ENCODE peak calls at places on chromosome 19, in seven cellular contexts. One of them, this sample, is unnamed.

GRCh38 chr19:7460562-7460966 is 28.3 kb downstream of the PEX11G start:
- DNase-seq in CD4-positive, alpha-beta T cell: no peak
- DNase-seq in colonic mucosa: no peak
- DNase-seq in stomach: no peak
- DNase-seq in HCT116: no peak
- DNase-seq in psoas muscle: no peak
- DNase-seq in CD8-positive, alpha-beta T cell: no peak
- DNase-seq in this sample: no peak

GRCh38 chr19:4007836-4008539 is 452 bp downstream of the PIAS4 start:
- DNase-seq in CD4-positive, alpha-beta T cell: no peak
- DNase-seq in colonic mucosa: peak; percentile 56
- DNase-seq in stomach: no peak
- DNase-seq in HCT116: no peak
- DNase-seq in psoas muscle: no peak
- DNase-seq in CD8-positive, alpha-beta T cell: peak; percentile 38
- DNase-seq in this sample: no peak

GRCh38 chr19:18989316-18989715 is 44.0 kb downstream of the SUGP2 start:
- DNase-seq in CD4-positive, alpha-beta T cell: no peak
- DNase-seq in colonic mucosa: no peak
- DNase-seq in stomach: no peak
- DNase-seq in HCT116: no peak
- DNase-seq in psoas muscle: no peak
- DNase-seq in CD8-positive, alpha-beta T cell: no peak
- DNase-seq in this sample: no peak

GRCh38 chr19:35911790-35912189 is 3.7 kb upstream of the TYROBP start:
- DNase-seq in CD4-positive, alpha-beta T cell: no peak
- DNase-seq in colonic mucosa: no peak
- DNase-seq in stomach: peak; percentile 83
- DNase-seq in HCT116: peak; percentile 38
- DNase-seq in psoas muscle: no peak
- DNase-seq in CD8-positive, alpha-beta T cell: no peak
- DNase-seq in this sample: peak; percentile 82

GRCh38 chr19:10991521-10992081 is 30.8 kb downstream of the SMARCA4 start:
- DNase-seq in CD4-positive, alpha-beta T cell: no peak
- DNase-seq in colonic mucosa: no peak
- DNase-seq in stomach: no peak
- DNase-seq in HCT116: no peak
- DNase-seq in psoas muscle: no peak
- DNase-seq in CD8-positive, alpha-beta T cell: no peak
- DNase-seq in this sample: no peak

GRCh38 chr19:46634656-46635218 is 1.3 kb downstream of the GNG8 start:
- DNase-seq in CD4-positive, alpha-beta T cell: no peak
- DNase-seq in colonic mucosa: no peak
- DNase-seq in stomach: no peak
- DNase-seq in HCT116: no peak
- DNase-seq in psoas muscle: no peak
- DNase-seq in CD8-positive, alpha-beta T cell: no peak
- DNase-seq in this sample: no peak

GRCh38 chr19:51098366-51099069 is 9.7 kb downstream of the CTU1 start:
- DNase-seq in CD4-positive, alpha-beta T cell: peak; percentile 20
- DNase-seq in colonic mucosa: no peak
- DNase-seq in stomach: no peak
- DNase-seq in HCT116: no peak
- DNase-seq in psoas muscle: peak; percentile 37
- DNase-seq in CD8-positive, alpha-beta T cell: peak; percentile 54
- DNase-seq in this sample: peak; percentile 90

GRCh38 chr19:8609210-8610040 is 1.1 kb downstream of the ADAMTS10 start:
- DNase-seq in CD4-positive, alpha-beta T cell: no peak
- DNase-seq in colonic mucosa: peak; percentile 41
- DNase-seq in stomach: peak; percentile 30
- DNase-seq in HCT116: peak; percentile 15
- DNase-seq in psoas muscle: peak; percentile 73
- DNase-seq in CD8-positive, alpha-beta T cell: peak; percentile 36
- DNase-seq in this sample: peak; percentile 82

GRCh38 chr19:926595-927043 is 784 bp downstream of the ARID3A start:
- DNase-seq in CD4-positive, alpha-beta T cell: no peak
- DNase-seq in colonic mucosa: peak; percentile 70
- DNase-seq in stomach: peak; percentile 67
- DNase-seq in HCT116: no peak
- DNase-seq in psoas muscle: peak; percentile 65
- DNase-seq in CD8-positive, alpha-beta T cell: no peak
- DNase-seq in this sample: peak; percentile 79

GRCh38 chr19:31578326-31578725 is 229.1 kb upstream of the TSHZ3 start:
- DNase-seq in CD4-positive, alpha-beta T cell: no peak
- DNase-seq in colonic mucosa: no peak
- DNase-seq in stomach: no peak
- DNase-seq in HCT116: no peak
- DNase-seq in psoas muscle: no peak
- DNase-seq in CD8-positive, alpha-beta T cell: no peak
- DNase-seq in this sample: no peak

DNA sequence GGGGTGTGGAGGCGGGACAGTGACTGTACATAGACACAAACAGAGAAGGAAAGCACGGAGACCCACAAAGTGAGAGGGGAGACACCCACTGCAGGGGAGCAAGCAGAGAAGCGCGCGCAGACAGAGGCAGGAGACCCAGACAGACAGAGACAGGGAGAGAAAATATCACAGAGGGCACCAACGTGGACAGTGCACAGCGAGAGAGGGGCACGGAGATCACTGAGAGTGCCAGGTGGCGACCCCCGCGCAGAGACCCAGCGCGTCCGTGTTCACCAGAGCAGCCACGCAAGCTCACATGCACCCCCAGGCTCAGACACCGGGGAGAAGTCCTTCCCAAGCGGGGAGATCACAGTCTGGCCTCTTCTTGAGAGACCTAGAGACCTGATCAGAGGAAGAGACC is 1.4 kb upstream of the CACNG7 start:
- DNase-seq in CD4-positive, alpha-beta T cell: no peak
- DNase-seq in colonic mucosa: no peak
- DNase-seq in stomach: no peak
- DNase-seq in HCT116: no peak
- DNase-seq in psoas muscle: no peak
- DNase-seq in CD8-positive, alpha-beta T cell: no peak
- DNase-seq in this sample: no peak
- H3K27me3 ChIP-seq in CD4-positive, alpha-beta T cell: peaks cover 68% of the 10 kb centered on the region
- H3K27me3 ChIP-seq in colonic mucosa: peaks cover 34% of the 10 kb centered on the region
- H3K27me3 ChIP-seq in stomach: peaks cover 73% of the 10 kb centered on the region
- H3K27me3 ChIP-seq in HCT116: peaks cover 14% of the 10 kb centered on the region
- H3K27me3 ChIP-seq in psoas muscle: peaks cover 39% of the 10 kb centered on the region
- H3K27me3 ChIP-seq in CD8-positive, alpha-beta T cell: peaks cover 42% of the 10 kb centered on the region
- H3K27me3 ChIP-seq in this sample: peaks cover 48% of the 10 kb centered on the region

GRCh38 chr19:17554968-17555479 is 425 bp upstream of the COLGALT1 start:
- DNase-seq in CD4-positive, alpha-beta T cell: no peak
- DNase-seq in colonic mucosa: no peak
- DNase-seq in stomach: no peak
- DNase-seq in HCT116: no peak
- DNase-seq in psoas muscle: no peak
- DNase-seq in CD8-positive, alpha-beta T cell: no peak
- DNase-seq in this sample: no peak

GRCh38 chr19:17555480-17555928 is at the start of gene COLGALT1:
- DNase-seq in CD4-positive, alpha-beta T cell: peak; percentile 97
- DNase-seq in colonic mucosa: peak; percentile 99
- DNase-seq in stomach: peak; percentile 100
- DNase-seq in HCT116: peak; percentile 96
- DNase-seq in psoas muscle: peak; percentile 99
- DNase-seq in CD8-positive, alpha-beta T cell: peak; percentile 98
- DNase-seq in this sample: peak; percentile 99

GRCh38 chr19:17550076-17550667 is 5.3 kb upstream of the COLGALT1 start:
- DNase-seq in CD4-positive, alpha-beta T cell: no peak
- DNase-seq in colonic mucosa: no peak
- DNase-seq in stomach: no peak
- DNase-seq in HCT116: no peak
- DNase-seq in psoas muscle: no peak
- DNase-seq in CD8-positive, alpha-beta T cell: no peak
- DNase-seq in this sample: no peak

GRCh38 chr19:17555929-17556813 is 722 bp downstream of the COLGALT1 start:
- DNase-seq in CD4-positive, alpha-beta T cell: no peak
- DNase-seq in colonic mucosa: peak; percentile 82
- DNase-seq in stomach: peak; percentile 69
- DNase-seq in HCT116: no peak
- DNase-seq in psoas muscle: peak; percentile 77
- DNase-seq in CD8-positive, alpha-beta T cell: no peak
- DNase-seq in this sample: peak; percentile 84

DNA sequence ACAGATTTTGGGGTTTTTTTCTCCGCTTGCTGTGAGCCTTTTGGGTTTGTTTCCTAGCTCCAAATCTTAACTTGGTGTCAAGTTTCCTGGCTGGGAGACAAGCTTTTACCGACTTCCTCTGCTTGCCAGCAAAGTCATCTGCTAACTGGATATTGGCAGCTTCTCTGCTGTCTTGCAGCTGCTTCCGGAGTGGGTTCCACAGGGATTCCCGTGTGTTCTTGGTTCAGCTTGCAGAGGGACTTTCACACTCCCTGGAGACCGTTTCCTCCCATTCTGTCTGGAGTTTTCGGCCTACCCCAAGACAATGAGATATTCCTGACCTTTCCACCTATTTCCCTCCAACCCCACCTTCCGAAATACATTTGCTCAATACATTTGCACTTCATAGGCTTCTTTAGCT is 2.2 kb upstream of the COLGALT1 start:
- DNase-seq in CD4-positive, alpha-beta T cell: no peak
- DNase-seq in colonic mucosa: peak; percentile 59
- DNase-seq in stomach: no peak
- DNase-seq in HCT116: no peak
- DNase-seq in psoas muscle: peak; percentile 65
- DNase-seq in CD8-positive, alpha-beta T cell: no peak
- DNase-seq in this sample: no peak
- TF ChIP-seq CTCF in CD4-positive, alpha-beta T cell: no peak
- TF ChIP-seq CTCF in colonic mucosa: no peak
- TF ChIP-seq CTCF in stomach: no peak
- TF ChIP-seq CTCF in HCT116: no peak
- TF ChIP-seq CTCF in psoas muscle: no peak
- TF ChIP-seq CTCF in CD8-positive, alpha-beta T cell: no peak
- TF ChIP-seq CTCF in this sample: no peak

GRCh38 chr19:55461259-55461973 is at the start of gene ISOC2:
- DNase-seq in CD4-positive, alpha-beta T cell: peak; percentile 100
- DNase-seq in colonic mucosa: peak; percentile 100
- DNase-seq in stomach: peak; percentile 100
- DNase-seq in HCT116: peak; percentile 99
- DNase-seq in psoas muscle: peak; percentile 100
- DNase-seq in CD8-positive, alpha-beta T cell: peak; percentile 100
- DNase-seq in this sample: peak; percentile 100

GRCh38 chr19:55460670-55461258 is 678 bp downstream of the ISOC2 start:
- DNase-seq in CD4-positive, alpha-beta T cell: no peak
- DNase-seq in colonic mucosa: peak; percentile 92
- DNase-seq in stomach: peak; percentile 78
- DNase-seq in HCT116: no peak
- DNase-seq in psoas muscle: peak; percentile 86
- DNase-seq in CD8-positive, alpha-beta T cell: no peak
- DNase-seq in this sample: no peak

GRCh38 chr19:55459551-55459949 is 1.9 kb downstream of the ISOC2 start:
- DNase-seq in CD4-positive, alpha-beta T cell: no peak
- DNase-seq in colonic mucosa: no peak
- DNase-seq in stomach: no peak
- DNase-seq in HCT116: no peak
- DNase-seq in psoas muscle: no peak
- DNase-seq in CD8-positive, alpha-beta T cell: no peak
- DNase-seq in this sample: no peak

GRCh38 chr19:55461974-55462628 is 659 bp upstream of the ISOC2 start:
- DNase-seq in CD4-positive, alpha-beta T cell: no peak
- DNase-seq in colonic mucosa: no peak
- DNase-seq in stomach: no peak
- DNase-seq in HCT116: no peak
- DNase-seq in psoas muscle: no peak
- DNase-seq in CD8-positive, alpha-beta T cell: no peak
- DNase-seq in this sample: no peak

DNA sequence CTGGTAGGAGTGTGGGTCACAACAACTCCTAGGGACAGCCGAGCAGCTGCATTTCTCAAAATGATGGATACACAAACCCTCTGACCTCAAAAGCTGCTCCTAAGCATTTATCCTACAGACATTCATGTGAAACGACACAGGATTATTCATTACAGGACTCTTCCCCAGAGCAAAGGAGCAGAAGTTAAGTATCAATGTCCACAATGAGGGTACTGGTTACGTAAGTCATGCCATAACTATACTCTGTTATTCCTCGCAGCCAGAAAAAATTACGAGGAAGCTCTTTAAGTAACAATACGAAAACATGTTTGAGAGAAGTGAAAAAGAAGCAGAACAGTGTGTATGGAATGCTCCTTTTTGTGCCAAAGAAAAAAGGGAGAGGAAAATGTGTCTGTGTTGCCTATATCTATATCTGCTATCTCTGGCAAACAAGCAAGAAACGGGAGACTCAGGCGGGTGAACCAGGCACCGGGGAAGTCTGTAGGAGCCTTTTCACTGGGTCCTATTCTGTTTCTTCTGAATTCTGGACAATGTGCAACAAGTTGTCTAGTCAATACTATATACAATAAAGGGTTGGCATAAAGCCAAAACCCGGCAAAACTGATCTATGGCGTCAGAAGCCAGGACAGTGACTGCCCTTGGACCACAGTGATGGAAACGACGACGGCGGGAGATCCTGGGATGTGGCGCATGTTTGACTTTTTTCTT is 1.3 kb downstream of the ISOC2 start:
- DNase-seq in CD4-positive, alpha-beta T cell: no peak
- DNase-seq in colonic mucosa: peak; percentile 46
- DNase-seq in stomach: no peak
- DNase-seq in HCT116: no peak
- DNase-seq in psoas muscle: no peak
- DNase-seq in CD8-positive, alpha-beta T cell: no peak
- DNase-seq in this sample: no peak
- H3K27me3 ChIP-seq in CD4-positive, alpha-beta T cell: no peaks in the 10 kb centered on the region
- H3K27me3 ChIP-seq in colonic mucosa: no peaks in the 10 kb centered on the region
- H3K27me3 ChIP-seq in stomach: no peaks in the 10 kb centered on the region
- H3K27me3 ChIP-seq in HCT116: no peaks in the 10 kb centered on the region
- H3K27me3 ChIP-seq in psoas muscle: no peaks in the 10 kb centered on the region
- H3K27me3 ChIP-seq in CD8-positive, alpha-beta T cell: no peaks in the 10 kb centered on the region
- H3K27me3 ChIP-seq in this sample: no peaks in the 10 kb centered on the region

DNA sequence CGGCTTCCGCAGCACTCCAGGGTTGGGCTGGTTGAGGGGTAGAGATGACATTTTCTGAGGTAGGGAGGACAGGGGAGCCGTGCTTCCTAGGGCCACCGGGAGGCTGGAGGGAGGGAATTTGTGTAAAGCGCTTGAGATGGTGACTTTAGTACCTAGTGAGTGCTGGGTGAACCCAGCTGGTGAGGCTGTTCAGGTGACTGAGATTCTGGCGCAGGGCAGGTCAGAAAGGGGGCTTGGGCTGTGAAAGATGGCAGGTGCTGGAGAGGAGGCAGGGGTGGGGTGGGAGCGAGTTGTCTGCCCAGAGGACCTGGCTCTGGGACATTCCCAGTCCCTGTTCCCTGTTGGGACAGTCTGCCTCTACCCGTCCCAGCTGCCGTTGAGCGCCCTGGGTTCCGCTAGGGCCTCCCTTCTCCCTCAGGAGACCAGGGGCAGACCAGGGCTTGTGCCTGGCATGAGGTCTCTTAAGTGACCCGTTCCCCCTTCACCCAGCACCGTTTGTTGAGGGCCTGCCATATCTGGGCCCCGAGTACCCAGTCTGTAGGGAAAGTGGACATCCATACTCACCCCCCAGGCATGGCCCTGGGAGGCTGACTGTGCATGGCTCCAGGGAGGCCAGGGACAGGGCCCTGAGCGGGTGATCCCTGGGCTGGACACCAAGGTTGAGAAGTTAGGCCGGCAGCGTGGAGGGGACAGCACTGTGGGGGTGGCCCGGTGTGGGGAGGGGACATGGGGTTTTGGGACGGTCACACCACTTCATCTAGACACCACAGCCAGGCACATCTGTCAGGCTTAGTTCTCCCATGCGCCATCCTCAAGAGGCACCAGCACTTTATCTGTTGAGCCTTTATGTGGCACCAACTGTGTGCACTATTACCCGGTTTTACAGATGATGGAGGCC is 5.0 kb downstream of the PTOV1 start:
- DNase-seq in CD4-positive, alpha-beta T cell: no peak
- DNase-seq in colonic mucosa: peak; percentile 21
- DNase-seq in stomach: no peak
- DNase-seq in HCT116: no peak
- DNase-seq in psoas muscle: no peak
- DNase-seq in CD8-positive, alpha-beta T cell: no peak
- DNase-seq in this sample: peak; percentile 65
- TF ChIP-seq CTCF in CD4-positive, alpha-beta T cell: no peak
- TF ChIP-seq CTCF in colonic mucosa: no peak
- TF ChIP-seq CTCF in stomach: no peak
- TF ChIP-seq CTCF in HCT116: no peak
- TF ChIP-seq CTCF in psoas muscle: no peak
- TF ChIP-seq CTCF in CD8-positive, alpha-beta T cell: no peak
- TF ChIP-seq CTCF in this sample: no peak